ENCODE peak calls at places on chromosomes 6 and 20, in six cellular contexts. R, K, N, V, S and Z are unnamed samples.

GRCh38 chr20:33674294-33675126 is at the start of gene NECAB3:
- DNase-seq in R (peak; percentile 84), K (peak; percentile 51), N (peak; percentile 59), V (peak; percentile 91), S (peak; percentile 70), Z (peak; percentile 91)

GRCh38 chr6:2942916-2943563 is 28.3 kb downstream of the SERPINB6 start:
- DNase-seq in R (no peak), K (no peak), N (no peak), V (no peak), S (no peak), Z (no peak)

GRCh38 chr6:73085362-73085975 is 139.8 kb downstream of the KHDC1L start:
- DNase-seq in R (peak; percentile 57), K (no peak), N (peak; percentile 16), V (no peak), S (no peak), Z (peak; percentile 13)

GRCh38 chr6:128070406-128070805 is 169.5 kb upstream of the THEMIS start:
- DNase-seq in R (no peak), K (peak; percentile 53), N (peak; percentile 62), V (no peak), S (no peak), Z (peak; percentile 47)

GRCh38 chr6:159898519-159898918 is 7.7 kb downstream of the MAS1 start:
- DNase-seq in R (no peak), K (no peak), N (no peak), V (no peak), S (no peak), Z (no peak)

GRCh38 chr20:60447703-60448102 is 489.5 kb downstream of the CDH26 start:
- DNase-seq in R (no peak), K (peak; percentile 2), N (peak; percentile 1), V (no peak), S (no peak), Z (peak; percentile 69)

GRCh38 chr20:50240092-50240491 is 49.5 kb downstream of the CEBPB start:
- DNase-seq in R (no peak), K (no peak), N (no peak), V (peak; percentile 21), S (no peak), Z (no peak)

GRCh38 chr20:34538671-34539123 is 19.8 kb upstream of the MAP1LC3A start:
- DNase-seq in R (peak; percentile 78), K (peak; percentile 36), N (peak; percentile 57), V (peak; percentile 76), S (peak; percentile 35), Z (peak; percentile 84)

GRCh38 chr20:61014486-61014885 is 237.6 kb upstream of the CDH4 start:
- DNase-seq in R (peak; percentile 32), K (no peak), N (no peak), V (no peak), S (no peak), Z (no peak)

GRCh38 chr6:37741757-37742400 is 44.2 kb upstream of the MDGA1 start:
- DNase-seq in R (peak; percentile 65), K (no peak), N (no peak), V (peak; percentile 57), S (peak; percentile 40), Z (peak; percentile 30)

GRCh38 chr6:56916849-56917551 is 37.9 kb upstream of the BEND6 start:
- DNase-seq in R (no peak), K (no peak), N (no peak), V (no peak), S (no peak), Z (no peak)

GRCh38 chr20:46797201-46797600 is 87.8 kb downstream of the SLC2A10 start:
- DNase-seq in R (no peak), K (no peak), N (no peak), V (no peak), S (no peak), Z (no peak)

GRCh38 chr6:33613146-33613793 is 7.9 kb upstream of the ITPR3 start:
- DNase-seq in R (no peak), K (peak; percentile 68), N (peak; percentile 49), V (no peak), S (no peak), Z (peak; percentile 87)

GRCh38 chr6:164142312-164142711 is 727.8 kb downstream of the QKI start:
- DNase-seq in R (no peak), K (no peak), N (no peak), V (no peak), S (no peak), Z (no peak)

GRCh38 chr6:82246802-82247633 is 526 bp downstream of the IBTK start:
- DNase-seq in R (peak; percentile 87), K (peak; percentile 41), N (peak; percentile 30), V (peak; percentile 79), S (no peak), Z (peak; percentile 79)

GRCh38 chr6:117110737-117111136 is 154.6 kb upstream of the VGLL2 start:
- DNase-seq in R (no peak), K (no peak), N (no peak), V (peak; percentile 33), S (no peak), Z (no peak)

GRCh38 chr6:167704396-167704801 is 122.3 kb upstream of the AFDN start:
- DNase-seq in R (no peak), K (no peak), N (no peak), V (no peak), S (no peak), Z (no peak)

GRCh38 chr6:28658475-28659249 is 133.0 kb downstream of the GPX5 start:
- DNase-seq in R (peak; percentile 54), K (no peak), N (peak; percentile 12), V (no peak), S (no peak), Z (peak; percentile 28)

GRCh38 chr20:23386304-23387117 is 24.5 kb downstream of the GZF1 start:
- DNase-seq in R (no peak), K (no peak), N (no peak), V (no peak), S (no peak), Z (no peak)

GRCh38 chr20:59822291-59823029 is 111.0 kb downstream of the SYCP2 start:
- DNase-seq in R (no peak), K (no peak), N (no peak), V (no peak), S (no peak), Z (no peak)

GRCh38 chr20:17226410-17227198 is at the start of gene PCSK2:
- DNase-seq in R (peak; percentile 96), K (no peak), N (peak; percentile 57), V (peak; percentile 52), S (peak; percentile 97), Z (peak; percentile 67)

GRCh38 chr20:51085761-51086160 is 62.9 kb upstream of the KCNG1 start:
- DNase-seq in R (no peak), K (no peak), N (no peak), V (no peak), S (no peak), Z (no peak)

GRCh38 chr6:132401120-132401940 is at the start of gene MOXD1:
- DNase-seq in R (peak; percentile 78), K (peak; percentile 46), N (peak; percentile 37), V (peak; percentile 52), S (no peak), Z (peak; percentile 90)

GRCh38 chr20:32966881-32967781 is 37.1 kb downstream of the SUN5 start:
- DNase-seq in R (no peak), K (no peak), N (no peak), V (no peak), S (no peak), Z (no peak)

GRCh38 chr6:73451166-73452106 is 661 bp downstream of the CGAS start:
- DNase-seq in R (peak; percentile 70), K (peak; percentile 12), N (peak; percentile 43), V (peak; percentile 59), S (peak; percentile 1), Z (peak; percentile 76)

GRCh38 chr6:113776998-113777397 is 80.1 kb upstream of the MARCKS start:
- DNase-seq in R (peak; percentile 91), K (no peak), N (peak; percentile 5), V (no peak), S (no peak), Z (no peak)

GRCh38 chr6:33314515-33314942 is 651 bp upstream of the TAPBP start:
- DNase-seq in R (peak; percentile 82), K (peak; percentile 77), N (peak; percentile 86), V (peak; percentile 68), S (peak; percentile 33), Z (peak; percentile 88)

GRCh38 chr6:28816909-28817807 is 106.6 kb downstream of the TRIM27 start:
- DNase-seq in R (peak; percentile 68), K (peak; percentile 95), N (peak; percentile 86), V (no peak), S (no peak), Z (peak; percentile 71)

GRCh38 chr6:76631641-76632040 is 559.2 kb upstream of the IMPG1 start:
- DNase-seq in R (no peak), K (no peak), N (no peak), V (no peak), S (no peak), Z (no peak)